ENCODE peak calls at places on chromosomes 11 and 22, in seven cellular contexts. R, S, I, H, Z, C and K are unnamed samples.

GRCh38 chr11:57567210-57567511 is 311 bp downstream of the UBE2L6 start:
- DNase-seq in R (no peak), S (peak), I (peak), H (peak), Z (no peak), C (no peak), K (no peak)

GRCh38 chr11:31761636-31762035 is 49.5 kb downstream of the PAX6 start:
- DNase-seq in R (no peak), S (no peak), I (no peak), H (no peak), Z (no peak), C (no peak), K (no peak)

GRCh38 chr11:61855939-61856730 is 28.0 kb downstream of the FADS2 start:
- DNase-seq in R (no peak), S (no peak), I (no peak), H (peak), Z (no peak), C (no peak), K (no peak)

GRCh38 chr11:79078999-79079398 is 361.8 kb downstream of the TENM4 start:
- DNase-seq in R (no peak), S (no peak), I (no peak), H (no peak), Z (no peak), C (no peak), K (peak)

GRCh38 chr11:123363556-123363955 is 66.5 kb upstream of the GRAMD1B start:
- DNase-seq in R (no peak), S (no peak), I (no peak), H (no peak), Z (no peak), C (no peak), K (no peak)

GRCh38 chr11:102708654-102709053 is 3.1 kb upstream of the MMP27 start:
- DNase-seq in R (no peak), S (no peak), I (no peak), H (no peak), Z (no peak), C (no peak), K (no peak)

GRCh38 chr11:126914941-126915340 is 85.6 kb downstream of the KIRREL3 start:
- DNase-seq in R (no peak), S (no peak), I (no peak), H (no peak), Z (no peak), C (no peak), K (no peak)

GRCh38 chr22:26409705-26410376 is 19.2 kb upstream of the ASPHD2 start:
- DNase-seq in R (no peak), S (peak), I (no peak), H (no peak), Z (no peak), C (no peak), K (no peak)

GRCh38 chr22:30245985-30246901 is at the start of gene LIF:
- DNase-seq in R (no peak), S (peak), I (no peak), H (peak), Z (no peak), C (no peak), K (peak)

GRCh38 chr11:15654397-15654915 is 539.7 kb downstream of the INSC start:
- DNase-seq in R (no peak), S (no peak), I (no peak), H (no peak), Z (no peak), C (no peak), K (no peak)

GRCh38 chr11:33773399-33774355 is 643 bp downstream of the FBXO3 start:
- DNase-seq in R (no peak), S (peak), I (no peak), H (peak), Z (no peak), C (no peak), K (no peak)

GRCh38 chr11:86814775-86815174 is 14.4 kb downstream of the PRSS23 start:
- DNase-seq in R (no peak), S (peak), I (no peak), H (no peak), Z (no peak), C (no peak), K (no peak)

GRCh38 chr22:37633082-37633692 is 6.3 kb upstream of the SH3BP1 start:
- DNase-seq in R (no peak), S (no peak), I (no peak), H (no peak), Z (no peak), C (no peak), K (no peak)
- H3K27ac ChIP-seq in R (peak), S (peak), I (peak), H (peak), Z (peak), C (peak), K (peak)

DNA sequence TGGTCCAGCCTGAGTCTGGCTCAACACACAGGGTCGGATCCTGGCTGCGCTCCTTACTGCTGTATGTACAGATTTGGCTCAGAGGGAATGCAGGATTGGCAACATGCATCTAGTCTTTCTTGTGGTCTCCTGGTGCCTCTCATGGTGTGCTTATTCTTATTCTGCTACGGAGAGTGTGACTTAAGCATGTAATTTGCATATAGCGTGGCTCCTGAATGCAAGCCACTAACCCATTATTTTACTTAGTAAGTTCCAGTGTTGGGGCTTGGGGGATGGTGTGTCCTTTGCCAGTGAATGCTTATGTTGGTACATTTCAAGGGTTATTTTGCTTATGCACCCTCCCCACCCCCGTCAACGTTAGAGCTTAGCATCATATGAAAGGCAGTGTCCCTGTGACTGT is 51.2 kb downstream of the PTPRJ start:
- DNase-seq in R (no peak), S (no peak), I (no peak), H (no peak), Z (no peak), C (no peak), K (no peak)
- H3K4me3 ChIP-seq in R (no peak), S (no peak), I (no peak), H (no peak), Z (no peak), C (no peak), K (no peak)

GRCh38 chr22:39908121-39908520 is 7.2 kb downstream of the GRAP2 start:
- DNase-seq in R (no peak), S (no peak), I (no peak), H (no peak), Z (no peak), C (no peak), K (no peak)

GRCh38 chr22:39907035-39907434 is 6.2 kb downstream of the GRAP2 start:
- DNase-seq in R (no peak), S (no peak), I (no peak), H (no peak), Z (no peak), C (no peak), K (no peak)

GRCh38 chr22:39906207-39906606 is 5.3 kb downstream of the GRAP2 start:
- DNase-seq in R (no peak), S (no peak), I (no peak), H (no peak), Z (no peak), C (no peak), K (no peak)

GRCh38 chr22:39908737-39909136 is 7.9 kb downstream of the GRAP2 start:
- DNase-seq in R (no peak), S (no peak), I (no peak), H (no peak), Z (no peak), C (no peak), K (no peak)

DNA sequence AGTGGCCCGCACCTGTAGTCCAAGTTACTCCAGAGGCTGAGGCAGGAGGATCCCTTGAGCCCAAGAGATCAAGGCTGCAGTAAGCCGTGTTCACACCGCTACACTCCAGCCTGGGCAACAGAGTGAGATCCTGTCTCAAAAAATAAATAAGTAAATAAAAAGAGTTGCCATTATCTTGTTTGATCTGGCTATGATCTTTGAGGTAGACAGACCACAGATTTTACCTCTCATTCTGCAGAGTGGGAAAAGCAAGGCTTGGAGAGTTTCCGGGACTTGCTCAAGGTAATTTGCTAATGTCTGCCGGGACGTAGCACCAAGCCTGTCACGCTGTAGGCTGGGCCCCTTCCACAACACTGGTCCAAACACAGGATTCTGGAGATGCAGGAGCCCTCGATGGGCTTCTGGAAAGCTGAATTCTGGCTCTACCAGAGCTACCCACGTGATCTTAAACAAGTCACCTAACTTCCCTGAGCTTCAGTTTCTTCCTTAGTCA is 6.8 kb downstream of the GRAP2 start:
- DNase-seq in R (no peak), S (no peak), I (no peak), H (no peak), Z (no peak), C (no peak), K (no peak)
- H3K27ac ChIP-seq in R (no peak), S (no peak), I (no peak), H (no peak), Z (peak), C (no peak), K (no peak)

DNA sequence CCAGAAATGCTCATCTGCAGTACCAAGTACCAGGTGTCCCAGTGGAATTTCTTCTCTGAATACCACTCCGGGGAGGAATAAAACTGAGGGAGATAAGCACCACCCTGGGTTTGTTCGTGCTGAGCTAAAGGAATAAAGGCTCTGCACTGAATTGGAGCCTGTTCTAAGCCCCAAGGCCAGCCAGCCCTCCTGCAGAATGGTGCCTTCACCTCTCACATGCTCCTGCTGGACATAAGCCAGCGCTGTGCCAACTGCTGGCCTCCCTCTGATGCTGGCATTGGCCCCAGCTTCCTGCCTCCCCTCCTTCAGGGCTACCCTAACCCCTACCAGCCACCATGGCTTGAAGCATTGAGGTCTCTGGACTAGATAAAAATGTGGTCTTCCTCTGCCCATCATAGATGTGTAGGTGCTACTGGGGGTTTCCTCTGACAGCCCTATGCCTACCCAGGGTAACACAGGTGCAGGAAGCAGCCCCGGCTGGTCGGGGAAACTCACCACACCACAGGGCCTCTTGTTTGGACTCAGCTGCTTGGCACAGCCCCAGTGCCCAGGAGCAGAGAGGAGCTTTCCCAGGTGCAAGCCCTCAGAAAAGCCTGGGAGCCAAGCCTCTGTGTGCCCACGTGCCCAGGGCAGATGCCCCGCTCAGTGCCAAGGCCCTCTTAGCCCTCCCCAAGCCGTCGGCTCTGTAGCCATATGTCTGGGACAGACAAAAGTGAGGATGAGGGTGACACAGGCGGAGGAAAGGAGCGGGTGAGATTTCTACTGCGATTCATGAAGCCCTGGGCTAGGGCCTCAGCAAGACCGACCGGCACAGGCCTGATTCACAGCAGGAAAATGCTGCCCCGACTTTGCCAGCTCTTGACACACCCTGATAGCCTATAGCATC is 34.1 kb upstream of the JAM3 start:
- DNase-seq in R (no peak), S (no peak), I (no peak), H (peak), Z (peak), C (no peak), K (no peak)
- H3K4me3 ChIP-seq in R (no peak), S (no peak), I (no peak), H (no peak), Z (peak), C (no peak), K (no peak)

GRCh38 chr11:47062736-47063135 is 113.9 kb downstream of the ARFGAP2 start:
- DNase-seq in R (no peak), S (no peak), I (no peak), H (no peak), Z (no peak), C (no peak), K (no peak)

GRCh38 chr11:47070769-47071168 is 105.9 kb downstream of the ARFGAP2 start:
- DNase-seq in R (no peak), S (no peak), I (no peak), H (no peak), Z (no peak), C (no peak), K (no peak)

GRCh38 chr11:47071341-47071740 is 105.3 kb downstream of the ARFGAP2 start:
- DNase-seq in R (no peak), S (no peak), I (no peak), H (no peak), Z (no peak), C (no peak), K (no peak)

GRCh38 chr11:47071871-47072270 is 104.8 kb downstream of the ARFGAP2 start:
- DNase-seq in R (no peak), S (no peak), I (no peak), H (peak), Z (no peak), C (no peak), K (no peak)

GRCh38 chr11:47067401-47067800 is 109.3 kb downstream of the ARFGAP2 start:
- DNase-seq in R (no peak), S (no peak), I (no peak), H (no peak), Z (no peak), C (no peak), K (peak)
- H3K27ac ChIP-seq in R (no peak), S (no peak), I (no peak), H (no peak), Z (no peak), C (no peak), K (no peak)

DNA sequence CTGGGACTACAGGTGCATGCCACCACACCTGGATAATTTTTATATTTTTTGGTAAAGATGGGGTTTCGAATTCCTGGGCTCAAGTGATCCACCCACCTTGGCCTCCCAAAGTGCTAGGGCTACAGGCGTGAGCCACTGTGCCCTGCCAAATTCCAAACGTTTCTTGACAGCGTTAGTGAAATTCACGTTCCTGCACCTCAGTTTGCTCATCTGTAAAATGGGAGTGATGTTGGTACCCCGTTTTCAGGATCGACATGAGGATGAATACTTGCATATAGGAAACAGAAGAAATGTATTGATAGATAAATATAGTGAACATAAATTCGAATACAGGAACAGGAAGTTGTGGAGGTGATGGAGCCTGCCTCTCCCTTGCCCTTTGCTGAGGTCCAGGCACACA is 10.2 kb upstream of the LTO1 start:
- DNase-seq in R (peak), S (no peak), I (no peak), H (no peak), Z (no peak), C (no peak), K (no peak)
- H3K4me3 ChIP-seq in R (no peak), S (no peak), I (no peak), H (no peak), Z (no peak), C (no peak), K (no peak)

GRCh38 chr11:105206633-105207032 is 67.1 kb upstream of the CARD18 start:
- DNase-seq in R (no peak), S (no peak), I (no peak), H (no peak), Z (no peak), C (no peak), K (no peak)

GRCh38 chr11:105211806-105212531 is 72.4 kb upstream of the CARD18 start:
- DNase-seq in R (no peak), S (peak), I (no peak), H (no peak), Z (no peak), C (no peak), K (no peak)

GRCh38 chr11:105202422-105202821 is 62.9 kb upstream of the CARD18 start:
- DNase-seq in R (no peak), S (no peak), I (no peak), H (no peak), Z (no peak), C (no peak), K (no peak)

GRCh38 chr11:105202844-105203548 is 63.4 kb upstream of the CARD18 start:
- DNase-seq in R (no peak), S (peak), I (no peak), H (no peak), Z (no peak), C (no peak), K (no peak)

DNA sequence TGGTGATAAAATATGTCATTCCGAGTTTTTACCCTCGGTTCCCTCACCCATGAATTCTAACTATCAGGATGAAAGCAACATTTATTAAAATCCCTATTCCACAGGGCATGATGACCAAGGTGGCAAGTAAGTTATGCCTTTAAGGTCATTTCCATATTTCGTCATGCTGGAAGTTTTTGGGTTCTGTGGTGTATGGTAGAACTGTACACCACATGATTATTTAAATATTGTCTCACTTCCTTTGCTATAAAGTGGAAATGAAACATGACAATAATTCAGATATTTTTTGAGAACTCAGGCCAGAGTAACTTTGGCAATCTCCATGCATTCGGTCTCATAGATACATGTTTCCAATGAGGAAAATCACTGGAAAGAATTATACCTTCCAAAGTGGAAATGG is 68.5 kb upstream of the CARD18 start:
- DNase-seq in R (no peak), S (no peak), I (no peak), H (no peak), Z (no peak), C (no peak), K (no peak)
- H3K27ac ChIP-seq in R (no peak), S (no peak), I (no peak), H (no peak), Z (no peak), C (no peak), K (no peak)

GRCh38 chr11:34975482-34975881 is 59.1 kb downstream of the PDHX start:
- DNase-seq in R (no peak), S (peak), I (no peak), H (no peak), Z (no peak), C (no peak), K (no peak)

GRCh38 chr11:34978236-34979191 is 62.1 kb downstream of the PDHX start:
- DNase-seq in R (no peak), S (no peak), I (no peak), H (no peak), Z (no peak), C (no peak), K (no peak)

GRCh38 chr11:34976496-34976895 is 60.1 kb downstream of the PDHX start:
- DNase-seq in R (no peak), S (peak), I (no peak), H (no peak), Z (no peak), C (no peak), K (no peak)

GRCh38 chr11:34972892-34973291 is 56.5 kb downstream of the PDHX start:
- DNase-seq in R (no peak), S (no peak), I (no peak), H (no peak), Z (no peak), C (no peak), K (no peak)

DNA sequence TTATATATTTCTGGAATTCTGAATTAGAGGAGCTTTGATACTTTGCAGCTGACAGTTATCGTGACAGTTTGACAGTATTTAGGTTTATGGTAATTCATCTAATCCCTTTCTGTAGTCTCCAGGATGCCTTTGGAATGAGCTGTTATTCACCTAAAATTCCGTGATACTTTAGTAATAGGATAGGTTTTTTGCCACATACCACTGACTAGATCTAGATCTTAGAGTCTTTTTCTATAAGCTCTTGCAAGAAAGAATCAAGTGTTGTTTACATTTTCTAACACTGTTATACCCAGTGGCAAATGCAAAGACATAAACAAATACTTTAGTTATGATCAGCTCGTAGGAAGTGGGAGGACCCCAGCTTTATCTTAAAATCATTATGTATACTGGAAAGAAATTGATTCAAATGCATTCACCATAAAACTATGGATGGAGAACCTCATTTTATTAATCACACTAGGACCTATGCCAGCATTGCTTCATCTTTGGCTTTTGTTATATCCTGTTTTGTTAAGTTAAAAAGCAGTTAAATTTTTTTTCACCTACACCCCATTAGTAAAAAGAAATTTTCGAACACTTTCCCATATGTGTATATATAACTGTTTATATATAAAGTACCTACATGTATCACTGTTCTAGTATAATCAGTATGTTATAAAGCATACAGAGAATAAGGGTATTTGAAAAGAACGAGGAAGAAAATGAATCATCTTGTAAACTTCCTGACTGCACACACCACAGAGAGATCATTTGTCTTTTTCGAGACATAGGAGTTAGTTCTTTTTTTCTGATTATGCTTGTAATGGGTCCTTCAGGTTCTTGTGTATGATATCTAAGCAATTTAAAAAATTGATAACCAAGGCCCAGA is 60.9 kb downstream of the PDHX start:
- DNase-seq in R (no peak), S (peak), I (no peak), H (no peak), Z (no peak), C (no peak), K (no peak)
- H3K4me3 ChIP-seq in R (no peak), S (peak), I (no peak), H (no peak), Z (no peak), C (no peak), K (no peak)